ENCODE peak calls at places on chromosomes 12 and 14, in six cellular contexts. X, V, M, G, I and T are unnamed samples.

GRCh38 chr14:74502236-74503019 is 8.9 kb downstream of the ISCA2 start:
- DNase-seq in X (no peak), V (peak; percentile 63), M (peak; percentile 40), G (peak; percentile 79), I (no peak), T (no peak)

GRCh38 chr14:103693514-103693913 is 21.7 kb downstream of the XRCC3 start:
- DNase-seq in X (no peak), V (no peak), M (no peak), G (no peak), I (peak; percentile 68), T (no peak)

GRCh38 chr12:32535260-32535999 is 136.1 kb downstream of the FGD4 start:
- DNase-seq in X (no peak), V (peak; percentile 87), M (peak; percentile 88), G (no peak), I (peak; percentile 85), T (peak; percentile 18)

GRCh38 chr14:66982247-66982646 is 207.0 kb upstream of the GARIN2 start:
- DNase-seq in X (no peak), V (no peak), M (no peak), G (no peak), I (no peak), T (no peak)

GRCh38 chr12:48768147-48768546 is 20.7 kb downstream of the ADCY6 start:
- DNase-seq in X (no peak), V (no peak), M (no peak), G (no peak), I (no peak), T (no peak)

GRCh38 chr12:53005215-53005985 is 856 bp upstream of the EIF4B start:
- DNase-seq in X (no peak), V (no peak), M (no peak), G (peak; percentile 35), I (peak; percentile 49), T (no peak)

GRCh38 chr12:100951756-100952155 is 157.2 kb downstream of the ANO4 start:
- DNase-seq in X (no peak), V (no peak), M (no peak), G (peak; percentile 21), I (no peak), T (no peak)

GRCh38 chr14:65344011-65344410 is 68.5 kb upstream of the FUT8 start:
- DNase-seq in X (no peak), V (no peak), M (no peak), G (no peak), I (no peak), T (no peak)

GRCh38 chr14:61355892-61356325 is 34.5 kb downstream of the PRKCH start:
- DNase-seq in X (peak; percentile 69), V (no peak), M (no peak), G (no peak), I (no peak), T (no peak)

GRCh38 chr12:29039013-29039412 is 110.1 kb upstream of the FAR2 start:
- DNase-seq in X (no peak), V (no peak), M (peak; percentile 18), G (no peak), I (no peak), T (no peak)

GRCh38 chr12:6295187-6295811 is 15.2 kb upstream of the PLEKHG6 start:
- DNase-seq in X (no peak), V (no peak), M (no peak), G (no peak), I (peak; percentile 85), T (no peak)

GRCh38 chr12:48978741-48979601 is 849 bp downstream of the WNT1 start:
- DNase-seq in X (no peak), V (no peak), M (no peak), G (no peak), I (no peak), T (no peak)

GRCh38 chr14:53571990-53572389 is 384.6 kb downstream of the BMP4 start:
- DNase-seq in X (no peak), V (peak; percentile 7), M (no peak), G (no peak), I (no peak), T (no peak)
- TF ChIP-seq CTCF in X (no peak), V (no peak), M (no peak), G (no peak), I (no peak), T (no peak)

GRCh38 chr12:105319691-105320209 is 10.7 kb upstream of the C12orf75 start:
- DNase-seq in X (peak; percentile 46), V (no peak), M (no peak), G (no peak), I (no peak), T (no peak)
- TF ChIP-seq CTCF in X (peak; percentile 15), V (no peak), M (no peak), G (peak; percentile 32), I (no peak), T (no peak)

DNA sequence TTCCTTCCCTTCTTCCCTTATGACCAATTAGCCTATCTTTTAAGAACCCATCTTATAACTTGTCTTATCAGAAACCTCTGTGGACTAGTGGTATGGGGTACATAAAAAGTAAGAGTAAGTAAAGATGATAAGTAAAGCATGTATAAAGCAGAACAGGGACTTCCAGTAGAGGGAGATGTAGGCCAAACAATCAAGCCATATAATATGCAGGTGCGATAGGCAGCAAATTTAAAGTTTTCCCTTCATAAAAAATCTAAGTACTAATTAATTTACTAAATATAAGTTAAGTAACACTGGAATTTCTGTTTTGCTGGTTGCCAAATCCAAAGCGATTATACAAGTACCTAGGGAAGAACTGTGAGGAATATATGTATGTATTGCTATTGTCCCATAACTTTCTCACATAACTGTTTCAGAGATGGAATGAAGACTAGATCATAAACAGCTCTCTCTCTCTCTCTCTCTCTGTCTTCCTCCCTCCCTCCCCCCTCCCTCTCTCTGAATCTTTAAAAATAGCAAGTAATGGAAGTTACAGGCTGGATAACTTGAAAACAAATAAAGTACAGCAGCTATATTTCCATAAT is 25.7 kb downstream of the METTL25 start:
- DNase-seq in X (no peak), V (peak; percentile 29), M (no peak), G (no peak), I (no peak), T (no peak)
- TF ChIP-seq CTCF in X (no peak), V (peak; percentile 64), M (peak; percentile 61), G (peak; percentile 37), I (peak; percentile 28), T (no peak)

GRCh38 chr12:115922952-115923564 is 354.4 kb downstream of the MED13L start:
- DNase-seq in X (no peak), V (no peak), M (no peak), G (no peak), I (no peak), T (no peak)
- TF ChIP-seq CTCF in X (no peak), V (peak; percentile 16), M (peak; percentile 68), G (peak; percentile 22), I (no peak), T (no peak)

DNA sequence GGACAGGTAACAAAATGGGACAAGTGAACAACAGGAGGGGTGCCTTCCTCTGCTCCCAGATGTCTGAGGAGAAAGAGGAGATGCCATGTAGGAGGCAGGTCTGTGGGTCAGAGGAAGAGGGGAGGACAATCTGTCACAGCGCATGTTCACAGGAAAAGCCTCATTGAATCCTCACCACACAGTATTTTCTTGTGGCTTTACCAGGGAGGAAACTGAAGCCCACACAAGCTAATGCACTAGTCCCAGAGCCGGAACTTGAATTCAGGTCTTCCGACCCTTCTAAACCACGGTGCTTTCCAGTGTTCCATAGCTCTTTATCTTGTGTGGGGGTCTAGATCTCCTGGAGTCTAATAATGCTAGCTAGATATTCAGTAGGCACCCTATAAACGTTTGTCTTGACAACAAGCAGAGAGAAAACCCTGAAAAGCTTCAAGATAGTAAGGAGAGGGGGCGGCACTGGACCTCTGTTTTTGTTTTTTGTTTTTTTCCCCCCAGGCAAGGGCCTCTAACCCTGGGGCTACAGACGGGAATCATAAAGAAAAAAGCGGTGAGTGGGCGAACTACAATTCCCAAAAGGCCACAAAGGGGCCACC is 374 bp upstream of the SHMT2 start:
- DNase-seq in X (peak; percentile 18), V (no peak), M (peak; percentile 1), G (no peak), I (peak; percentile 46), T (no peak)
- TF ChIP-seq CTCF in X (no peak), V (no peak), M (no peak), G (no peak), I (peak; percentile 38), T (no peak)

GRCh38 chr12:22539055-22539454 is 5.3 kb downstream of the C2CD5 start:
- DNase-seq in X (no peak), V (no peak), M (no peak), G (no peak), I (no peak), T (no peak)

GRCh38 chr12:22543246-22544037 is 900 bp downstream of the C2CD5 start:
- DNase-seq in X (peak; percentile 54), V (peak; percentile 52), M (peak; percentile 49), G (peak; percentile 74), I (peak; percentile 89), T (peak; percentile 49)

GRCh38 chr12:22541496-22541895 is 2.8 kb downstream of the C2CD5 start:
- DNase-seq in X (no peak), V (no peak), M (no peak), G (no peak), I (no peak), T (no peak)

GRCh38 chr12:22538336-22538735 is 6.0 kb downstream of the C2CD5 start:
- DNase-seq in X (no peak), V (no peak), M (no peak), G (no peak), I (no peak), T (no peak)

GRCh38 chr12:22544038-22544979 is at the start of gene C2CD5:
- DNase-seq in X (peak; percentile 97), V (peak; percentile 96), M (peak; percentile 98), G (peak; percentile 99), I (peak; percentile 98), T (peak; percentile 86)
- TF ChIP-seq CTCF in X (peak; percentile 16), V (peak; percentile 33), M (peak; percentile 48), G (peak; percentile 58), I (peak; percentile 39), T (no peak)

DNA sequence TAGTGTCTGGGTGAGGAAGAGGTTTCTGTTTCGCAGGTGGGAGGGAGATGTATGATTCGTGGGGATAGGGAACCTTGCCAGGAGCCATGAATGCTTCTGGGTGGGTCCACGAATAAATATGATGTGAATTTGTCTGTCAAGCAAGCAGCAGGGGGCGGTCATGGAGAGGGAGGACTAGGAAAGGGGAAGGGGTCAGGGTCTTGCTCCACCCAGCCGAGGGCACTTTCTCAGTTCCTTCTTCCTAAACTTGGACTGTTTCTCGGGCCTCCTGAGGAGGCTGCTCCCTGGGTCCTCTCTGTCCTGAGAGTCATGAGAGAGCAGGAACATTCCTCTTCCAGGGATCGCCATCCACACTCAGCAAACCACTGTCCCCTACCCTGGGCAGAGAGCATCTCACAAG is 72.4 kb downstream of the LGMN start:
- DNase-seq in X (no peak), V (no peak), M (no peak), G (no peak), I (peak; percentile 51), T (no peak)
- TF ChIP-seq CTCF in X (no peak), V (no peak), M (no peak), G (no peak), I (no peak), T (no peak)

DNA sequence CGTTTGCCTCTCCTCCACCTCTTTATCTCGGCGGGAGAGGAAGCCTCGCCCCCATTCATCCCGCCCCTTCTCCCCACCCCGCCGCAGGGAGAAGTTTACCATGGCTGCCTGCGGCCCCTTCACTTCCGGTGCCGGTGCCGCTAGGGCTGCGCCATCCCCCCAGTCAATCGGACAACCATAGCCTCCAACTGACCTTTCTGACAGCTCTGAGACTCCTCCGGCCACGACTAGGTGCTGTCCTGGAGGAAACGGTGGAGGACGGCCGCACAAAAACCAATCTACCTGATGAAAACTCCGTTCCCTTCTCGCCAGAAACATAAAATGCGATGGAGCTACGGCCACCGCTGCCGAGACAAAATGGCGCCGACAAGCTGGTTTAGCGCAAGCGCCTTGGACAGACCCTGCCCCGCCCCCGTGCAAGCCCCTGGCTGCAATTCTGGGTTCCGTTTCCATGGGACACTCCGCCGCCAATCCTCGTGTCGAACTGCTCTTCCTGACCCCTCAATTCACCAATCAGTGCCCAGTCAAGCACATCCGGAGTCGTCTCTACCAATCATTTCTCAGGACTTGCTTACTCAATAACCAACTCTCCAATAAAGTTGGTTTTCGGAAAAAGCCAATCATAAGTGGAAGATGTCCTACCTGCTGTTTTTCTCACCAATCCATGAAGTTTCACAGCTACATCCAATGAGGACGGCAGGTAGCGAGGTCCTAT is 436 bp upstream of the ARID4A start:
- DNase-seq in X (peak; percentile 100), V (peak; percentile 100), M (peak; percentile 99), G (peak; percentile 99), I (peak; percentile 99), T (peak; percentile 91)
- TF ChIP-seq CTCF in X (no peak), V (no peak), M (no peak), G (no peak), I (no peak), T (no peak)